ENCODE peak calls at places on chromosomes 4 and X, in five cellular contexts. One of them, this sample, is unnamed.

GRCh38 chr4:149823770-149824221 is 8.2 kb upstream of the IQCM start:
- DNase-seq in H1: no peak
- DNase-seq in H9: no peak
- DNase-seq in trophoblast cell: no peak
- DNase-seq in neuronal stem cell: no peak
- DNase-seq in this sample: peak

GRCh38 chr4:119946359-119946758 is 120.3 kb downstream of the MAD2L1 start:
- DNase-seq in trophoblast cell: no peak
- DNase-seq in H1: no peak
- DNase-seq in H9: no peak
- DNase-seq in neuronal stem cell: no peak
- DNase-seq in this sample: peak

GRCh38 chr4:173522874-173523395 is 7.1 kb downstream of the HAND2 start:
- DNase-seq in trophoblast cell: no peak
- DNase-seq in H1: no peak
- DNase-seq in H9: no peak
- DNase-seq in neuronal stem cell: no peak
- DNase-seq in this sample: peak

GRCh38 chr4:2843909-2844584 is 403 bp downstream of the ADD1 start:
- DNase-seq in trophoblast cell: peak
- DNase-seq in H1: no peak
- DNase-seq in neuronal stem cell: peak
- DNase-seq in H9: peak
- DNase-seq in this sample: peak

GRCh38 chr4:113502476-113502875 is 259.1 kb downstream of the CAMK2D start:
- DNase-seq in neuronal stem cell: no peak
- DNase-seq in H9: no peak
- DNase-seq in H1: no peak
- DNase-seq in trophoblast cell: no peak
- DNase-seq in this sample: peak

GRCh38 chr4:123984881-123985280 is 588.3 kb downstream of the SPRY1 start:
- DNase-seq in neuronal stem cell: no peak
- DNase-seq in H9: no peak
- DNase-seq in trophoblast cell: no peak
- DNase-seq in H1: no peak
- DNase-seq in this sample: no peak

GRCh38 chr4:181150173-181150572 is 1093.0 kb upstream of the TENM3 start:
- DNase-seq in neuronal stem cell: no peak
- DNase-seq in H9: no peak
- DNase-seq in trophoblast cell: no peak
- DNase-seq in H1: no peak
- DNase-seq in this sample: no peak

GRCh38 chr4:121277194-121278105 is 103.4 kb downstream of the QRFPR start:
- DNase-seq in trophoblast cell: peak
- DNase-seq in neuronal stem cell: no peak
- DNase-seq in H1: no peak
- DNase-seq in H9: peak
- DNase-seq in this sample: no peak

GRCh38 chr4:113445286-113445685 is 316.3 kb downstream of the CAMK2D start:
- DNase-seq in H1: no peak
- DNase-seq in trophoblast cell: no peak
- DNase-seq in neuronal stem cell: no peak
- DNase-seq in H9: no peak
- DNase-seq in this sample: peak

GRCh38 chr4:36392049-36392448 is 110.6 kb downstream of the DTHD1 start:
- DNase-seq in H9: no peak
- DNase-seq in neuronal stem cell: no peak
- DNase-seq in H1: no peak
- DNase-seq in trophoblast cell: no peak
- DNase-seq in this sample: no peak

GRCh38 chr4:145731026-145731425 is 51.1 kb downstream of the C4orf51 start:
- DNase-seq in H1: no peak
- DNase-seq in trophoblast cell: no peak
- DNase-seq in H9: no peak
- DNase-seq in neuronal stem cell: no peak
- DNase-seq in this sample: peak

GRCh38 chr4:76305971-76306881 is at the start of gene STBD1:
- DNase-seq in trophoblast cell: peak
- DNase-seq in H1: peak
- DNase-seq in neuronal stem cell: peak
- DNase-seq in H9: peak
- DNase-seq in this sample: peak

GRCh38 chr4:56220261-56220660 is 167.0 kb downstream of the AASDH start:
- DNase-seq in H1: no peak
- DNase-seq in trophoblast cell: no peak
- DNase-seq in neuronal stem cell: no peak
- DNase-seq in H9: no peak
- DNase-seq in this sample: peak

GRCh38 chr4:159446266-159446976 is 343.5 kb downstream of the RAPGEF2 start:
- DNase-seq in trophoblast cell: peak
- DNase-seq in H1: peak
- DNase-seq in H9: peak
- DNase-seq in neuronal stem cell: peak
- DNase-seq in this sample: peak

GRCh38 chr4:187172340-187172761 is 448.7 kb upstream of the FAT1 start:
- DNase-seq in H1: no peak
- DNase-seq in neuronal stem cell: no peak
- DNase-seq in H9: no peak
- DNase-seq in trophoblast cell: no peak
- DNase-seq in this sample: peak

GRCh38 chr4:177057191-177057590 is 252.5 kb upstream of the NEIL3 start:
- DNase-seq in neuronal stem cell: no peak
- DNase-seq in trophoblast cell: no peak
- DNase-seq in H1: no peak
- DNase-seq in H9: no peak
- DNase-seq in this sample: no peak

GRCh38 chr4:169059294-169060201 is 49.5 kb upstream of the CBR4 start:
- DNase-seq in neuronal stem cell: no peak
- DNase-seq in trophoblast cell: no peak
- DNase-seq in H1: no peak
- DNase-seq in H9: no peak
- DNase-seq in this sample: peak

GRCh38 chr4:2084316-2084715 is 25.2 kb downstream of the NAT8L start:
- DNase-seq in H9: no peak
- DNase-seq in neuronal stem cell: no peak
- DNase-seq in H1: no peak
- DNase-seq in trophoblast cell: no peak
- DNase-seq in this sample: no peak

GRCh38 chr4:174739576-174739975 is 89.5 kb downstream of the GLRA3 start:
- DNase-seq in H1: no peak
- DNase-seq in neuronal stem cell: no peak
- DNase-seq in H9: no peak
- DNase-seq in trophoblast cell: no peak
- DNase-seq in this sample: no peak

GRCh38 chrX:82528525-82528924 is 979.6 kb upstream of the POU3F4 start:
- DNase-seq in H1: no peak
- DNase-seq in neuronal stem cell: no peak
- DNase-seq in H9: no peak
- DNase-seq in trophoblast cell: no peak
- DNase-seq in this sample: no peak

GRCh38 chr4:172147702-172148101 is 334.5 kb downstream of the GALNTL6 start:
- DNase-seq in neuronal stem cell: no peak
- DNase-seq in H9: no peak
- DNase-seq in H1: no peak
- DNase-seq in trophoblast cell: no peak
- DNase-seq in this sample: no peak

GRCh38 chr4:33715996-33716395 is 2528.3 kb downstream of the ARAP2 start:
- DNase-seq in H1: no peak
- DNase-seq in trophoblast cell: no peak
- DNase-seq in H9: no peak
- DNase-seq in neuronal stem cell: no peak
- DNase-seq in this sample: peak

GRCh38 chr4:152682143-152682542 is 2.3 kb upstream of the TMEM154 start:
- DNase-seq in neuronal stem cell: no peak
- DNase-seq in H9: no peak
- DNase-seq in trophoblast cell: no peak
- DNase-seq in H1: no peak
- DNase-seq in this sample: no peak

GRCh38 chr4:140924761-140925392 is 168.7 kb upstream of the TBC1D9 start:
- DNase-seq in trophoblast cell: no peak
- DNase-seq in H1: no peak
- DNase-seq in neuronal stem cell: no peak
- DNase-seq in H9: peak
- DNase-seq in this sample: no peak

GRCh38 chr4:75555294-75556164 is at the start of gene ODAPH:
- DNase-seq in neuronal stem cell: no peak
- DNase-seq in H1: no peak
- DNase-seq in H9: no peak
- DNase-seq in trophoblast cell: peak
- DNase-seq in this sample: peak

GRCh38 chr4:135249006-135249405 is 1047.4 kb upstream of the PABPC4L start:
- DNase-seq in H1: no peak
- DNase-seq in H9: no peak
- DNase-seq in trophoblast cell: no peak
- DNase-seq in neuronal stem cell: no peak
- DNase-seq in this sample: no peak
- H2BK12ac ChIP-seq in H1: no peak
- H2BK12ac ChIP-seq in H9: no peak
- H2BK12ac ChIP-seq in trophoblast cell: no peak
- H2BK12ac ChIP-seq in neuronal stem cell: no peak
- H2BK12ac ChIP-seq in this sample: no peak

DNA sequence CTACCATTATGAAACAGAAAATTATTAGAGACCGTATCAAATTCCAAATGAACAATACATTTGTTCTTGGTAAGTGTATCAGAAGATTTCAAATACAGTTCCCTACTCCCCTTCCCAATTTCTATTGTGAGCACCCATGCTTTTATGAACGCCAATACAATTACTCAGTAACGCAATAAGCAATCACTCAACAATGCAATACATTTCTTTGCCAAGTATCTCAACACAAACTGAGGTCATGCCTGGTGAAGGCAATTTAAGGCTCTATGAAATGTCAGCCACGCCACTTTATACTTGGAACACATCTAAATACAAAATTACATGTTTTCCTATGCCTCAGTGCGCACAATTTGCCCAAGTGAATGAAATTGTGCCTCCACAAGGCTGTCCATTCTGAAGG is 712 bp downstream of the PNPLA4 start:
- DNase-seq in H9: no peak
- DNase-seq in H1: no peak
- DNase-seq in neuronal stem cell: no peak
- DNase-seq in trophoblast cell: no peak
- DNase-seq in this sample: no peak
- H2AFZ ChIP-seq in H9: no peak
- H2AFZ ChIP-seq in H1: no peak
- H2AFZ ChIP-seq in neuronal stem cell: peak
- H2AFZ ChIP-seq in trophoblast cell: no peak
- H2AFZ ChIP-seq in this sample: peak

GRCh38 chr4:7938513-7939376 is 916 bp downstream of the AFAP1 start:
- DNase-seq in neuronal stem cell: no peak
- DNase-seq in H1: no peak
- DNase-seq in trophoblast cell: peak
- DNase-seq in H9: no peak
- DNase-seq in this sample: peak
- H2BK120ac ChIP-seq in neuronal stem cell: no peak
- H2BK120ac ChIP-seq in H1: no peak
- H2BK120ac ChIP-seq in trophoblast cell: peak
- H2BK120ac ChIP-seq in H9: no peak
- H2BK120ac ChIP-seq in this sample: peak

GRCh38 chr4:9608300-9608699 is 164.1 kb downstream of the DEFB131A start:
- DNase-seq in H1: no peak
- DNase-seq in trophoblast cell: no peak
- DNase-seq in neuronal stem cell: no peak
- DNase-seq in H9: no peak
- DNase-seq in this sample: no peak

GRCh38 chr4:9600246-9600645 is 156.0 kb downstream of the DEFB131A start:
- DNase-seq in H9: no peak
- DNase-seq in trophoblast cell: no peak
- DNase-seq in neuronal stem cell: no peak
- DNase-seq in H1: no peak
- DNase-seq in this sample: no peak

DNA sequence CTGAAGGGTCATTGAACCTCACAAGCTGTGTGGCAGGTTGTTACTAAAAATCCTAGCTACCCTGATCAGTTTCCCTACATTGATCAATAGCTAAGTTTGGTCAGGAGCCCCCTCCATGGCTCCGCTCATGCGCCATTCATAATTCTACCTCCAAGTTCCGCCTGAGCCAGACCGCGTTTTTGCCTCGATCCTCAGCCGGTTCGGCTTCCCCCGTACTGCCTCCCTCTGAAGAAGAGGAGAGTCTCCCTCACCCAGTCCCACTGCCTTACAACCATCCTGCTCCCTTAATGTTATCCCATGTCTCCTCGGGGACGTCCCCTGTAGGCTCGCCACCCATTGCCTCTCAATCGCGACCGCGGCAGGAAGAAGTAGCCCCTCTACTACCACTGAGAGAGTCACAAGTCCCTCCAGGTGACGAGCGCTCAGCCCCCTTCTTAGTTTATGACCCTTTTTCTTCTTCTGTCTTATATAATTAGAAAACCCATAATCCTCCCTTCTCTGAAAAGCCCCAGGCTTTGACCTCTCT is 158.2 kb downstream of the DEFB131A start:
- DNase-seq in H9: no peak
- DNase-seq in neuronal stem cell: no peak
- DNase-seq in H1: no peak
- DNase-seq in trophoblast cell: no peak
- DNase-seq in this sample: no peak
- H2BK12ac ChIP-seq in H9: no peak
- H2BK12ac ChIP-seq in neuronal stem cell: no peak
- H2BK12ac ChIP-seq in H1: no peak
- H2BK12ac ChIP-seq in trophoblast cell: no peak
- H2BK12ac ChIP-seq in this sample: no peak

DNA sequence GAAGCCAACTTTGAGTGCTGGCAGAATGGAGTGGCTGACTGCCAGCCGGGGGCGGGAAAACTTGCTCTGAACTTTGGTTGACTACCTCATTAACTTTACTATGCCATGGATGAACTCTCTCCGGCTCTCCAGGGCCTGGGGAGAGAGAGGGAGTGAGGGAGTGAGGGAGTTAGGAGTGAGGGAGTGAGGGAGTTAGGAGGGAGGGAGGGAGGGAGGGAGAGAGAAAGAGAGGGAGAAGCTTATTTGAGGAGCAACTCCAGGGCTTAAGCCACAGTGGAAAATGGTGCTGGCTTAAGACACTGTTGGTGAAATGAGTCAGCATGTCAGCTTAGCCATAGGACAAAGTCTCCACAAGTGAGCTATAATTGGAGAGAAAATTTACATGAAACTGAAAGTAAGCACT is 280.9 kb upstream of the RPS6KA3 start:
- DNase-seq in trophoblast cell: no peak
- DNase-seq in neuronal stem cell: no peak
- DNase-seq in H1: no peak
- DNase-seq in H9: no peak
- DNase-seq in this sample: peak
- H2AFZ ChIP-seq in trophoblast cell: no peak
- H2AFZ ChIP-seq in neuronal stem cell: no peak
- H2AFZ ChIP-seq in H1: no peak
- H2AFZ ChIP-seq in H9: no peak
- H2AFZ ChIP-seq in this sample: no peak

GRCh38 chr4:142549726-142550463 is 296.2 kb downstream of the INPP4B start:
- DNase-seq in trophoblast cell: no peak
- DNase-seq in neuronal stem cell: no peak
- DNase-seq in H9: no peak
- DNase-seq in H1: no peak
- DNase-seq in this sample: peak
- H2BK120ac ChIP-seq in trophoblast cell: no peak
- H2BK120ac ChIP-seq in neuronal stem cell: no peak
- H2BK120ac ChIP-seq in H9: no peak
- H2BK120ac ChIP-seq in H1: no peak
- H2BK120ac ChIP-seq in this sample: no peak